ENCODE peak calls at places on chromosomes 13 and 19, in four cellular contexts. Q, I, E and T are unnamed samples.

GRCh38 chr13:50589139-50589538 is 254.4 kb downstream of the DLEU7 start:
- DNase-seq in Q (no peak), I (no peak), E (no peak), T (peak)

GRCh38 chr13:30739646-30740642 is 4.6 kb downstream of the ALOX5AP start:
- DNase-seq in Q (peak), I (peak), E (peak), T (peak)

GRCh38 chr13:74040200-74040599 is 94.0 kb downstream of the KLF12 start:
- DNase-seq in Q (peak), I (peak), E (no peak), T (peak)

GRCh38 chr13:34076319-34076718 is 258.4 kb downstream of the RFC3 start:
- DNase-seq in Q (no peak), I (no peak), E (no peak), T (no peak)

GRCh38 chr13:42119091-42119490 is 70.6 kb downstream of the DGKH start:
- DNase-seq in Q (no peak), I (no peak), E (no peak), T (no peak)

GRCh38 chr19:8638078-8638619 is 7.7 kb downstream of the NFILZ start:
- DNase-seq in Q (no peak), I (no peak), E (no peak), T (peak)

GRCh38 chr13:76783798-76784197 is 102.4 kb downstream of the KCTD12 start:
- DNase-seq in Q (no peak), I (no peak), E (no peak), T (no peak)

GRCh38 chr19:42255766-42256750 is 1.1 kb upstream of the ERF start:
- DNase-seq in Q (peak), I (peak), E (no peak), T (peak)

GRCh38 chr13:59444210-59444857 is 719.4 kb downstream of the DIAPH3 start:
- DNase-seq in Q (no peak), I (no peak), E (no peak), T (no peak)

GRCh38 chr19:24166055-24166454 is 79.1 kb downstream of the ZNF254 start:
- DNase-seq in Q (no peak), I (no peak), E (no peak), T (peak)

GRCh38 chr13:24670927-24671326 is 9.3 kb upstream of the ATP12A start:
- DNase-seq in Q (no peak), I (peak), E (no peak), T (no peak)

GRCh38 chr19:6654347-6655310 is 15.3 kb downstream of the TNFSF14 start:
- DNase-seq in Q (no peak), I (peak), E (no peak), T (no peak)

GRCh38 chr19:12546903-12547302 is 4.4 kb downstream of the ZNF564 start:
- DNase-seq in Q (no peak), I (no peak), E (no peak), T (no peak)

GRCh38 chr13:113926951-113927660 is 46.8 kb downstream of the C13orf46 start:
- DNase-seq in Q (no peak), I (no peak), E (no peak), T (no peak)

GRCh38 chr13:39773833-39774232 is 118.4 kb downstream of the COG6 start:
- DNase-seq in Q (peak), I (no peak), E (no peak), T (peak)

GRCh38 chr13:45468676-45469075 is 3.9 kb downstream of the COG3 start:
- DNase-seq in Q (no peak), I (peak), E (no peak), T (no peak)

GRCh38 chr13:48891586-48891985 is 84.1 kb upstream of the FNDC3A start:
- DNase-seq in Q (peak), I (no peak), E (no peak), T (peak)

GRCh38 chr13:27712421-27712820 is 79.9 kb upstream of the GSX1 start:
- DNase-seq in Q (no peak), I (no peak), E (no peak), T (no peak)

GRCh38 chr13:38674208-38674607 is 12.7 kb upstream of the FREM2 start:
- DNase-seq in Q (no peak), I (no peak), E (no peak), T (no peak)

GRCh38 chr13:39915418-39915817 is 260.0 kb downstream of the COG6 start:
- DNase-seq in Q (no peak), I (no peak), E (no peak), T (no peak)

GRCh38 chr19:4326837-4327251 is 11.8 kb downstream of the STAP2 start:
- DNase-seq in Q (no peak), I (peak), E (no peak), T (no peak)

GRCh38 chr13:41568990-41569387 is 111.6 kb downstream of the RGCC start:
- DNase-seq in Q (peak), I (no peak), E (no peak), T (peak)

GRCh38 chr19:55484571-55485438 is at the start of gene NAT14:
- DNase-seq in Q (peak), I (peak), E (no peak), T (peak)

GRCh38 chr13:73090116-73090811 is 31.5 kb downstream of the KLF5 start:
- DNase-seq in Q (peak), I (peak), E (no peak), T (peak)

GRCh38 chr19:7970716-7971448 is 27.4 kb upstream of the TIMM44 start:
- DNase-seq in Q (peak), I (peak), E (no peak), T (peak)

GRCh38 chr13:20528451-20528850 is 2.8 kb upstream of the CRYL1 start:
- DNase-seq in Q (no peak), I (no peak), E (peak), T (no peak)
- TF ChIP-seq FOS in Q (no peak), I (no peak), E (no peak), T (no peak)

DNA sequence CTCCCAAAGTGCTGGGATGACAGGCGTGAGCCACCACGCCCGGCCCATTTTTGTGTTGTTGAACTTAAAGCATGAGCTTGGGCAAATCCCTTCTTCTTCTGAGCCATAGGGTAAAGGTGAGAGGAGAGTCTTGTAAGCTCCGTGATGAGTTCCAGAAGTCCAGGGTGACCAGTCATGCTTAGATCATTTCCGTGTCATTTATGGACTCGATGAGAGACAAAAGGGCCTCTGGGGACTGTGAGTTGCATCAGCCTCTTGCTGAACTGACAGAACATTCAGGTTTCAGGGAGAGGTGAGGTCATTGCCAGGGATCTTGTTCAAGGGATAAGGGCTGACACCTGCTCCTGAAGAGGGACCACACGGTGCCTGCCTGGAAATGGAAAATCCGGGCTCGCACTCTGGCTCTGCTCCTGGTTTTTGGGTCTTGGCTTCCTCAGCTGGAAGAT is 53.6 kb downstream of the GADD45B start:
- DNase-seq in Q (peak), I (peak), E (no peak), T (peak)
- TF ChIP-seq FOS in Q (peak), I (no peak), E (no peak), T (peak)

DNA sequence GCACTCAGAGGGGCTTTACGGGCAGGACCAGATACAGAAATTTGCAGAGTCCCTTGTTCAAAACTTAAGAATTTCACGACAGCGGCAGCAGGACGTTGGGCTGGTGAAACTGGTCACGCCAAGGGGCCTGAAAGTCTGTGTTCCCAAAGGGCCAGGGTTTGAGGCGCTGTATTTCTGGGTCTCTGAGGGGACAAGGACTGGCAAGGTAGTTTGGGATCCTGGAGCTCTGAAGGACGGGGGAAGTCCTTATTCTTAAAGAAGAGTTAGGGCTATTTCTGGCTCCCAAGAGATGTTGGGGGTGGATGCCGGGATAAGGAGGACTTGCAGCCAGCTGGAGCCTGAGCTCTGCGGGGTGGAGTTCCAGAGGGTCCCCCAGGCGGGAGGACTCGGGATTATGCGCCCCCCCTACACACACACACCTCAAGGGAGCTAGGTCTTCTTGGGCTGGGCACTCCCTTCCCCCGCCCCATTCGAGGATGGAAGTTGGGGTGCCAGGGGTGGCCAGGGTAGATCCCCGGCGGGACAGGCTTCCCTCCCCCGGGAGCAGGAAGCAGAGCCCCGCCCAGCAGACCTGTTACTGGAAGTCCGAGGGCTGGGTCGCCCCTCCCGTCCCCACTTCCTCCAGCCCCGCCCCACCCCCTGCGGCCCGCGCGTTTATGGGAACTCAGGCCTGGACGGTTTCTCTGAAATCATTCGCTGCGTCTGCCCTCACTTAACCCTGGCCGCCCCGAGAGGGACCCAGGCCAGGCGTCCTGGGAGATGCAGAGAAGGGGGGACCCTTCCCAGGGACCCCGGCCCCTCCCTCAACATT is 5.6 kb downstream of the BCL3 start:
- DNase-seq in Q (peak), I (peak), E (no peak), T (peak)
- TF ChIP-seq FOS in Q (no peak), I (no peak), E (no peak), T (no peak)

DNA sequence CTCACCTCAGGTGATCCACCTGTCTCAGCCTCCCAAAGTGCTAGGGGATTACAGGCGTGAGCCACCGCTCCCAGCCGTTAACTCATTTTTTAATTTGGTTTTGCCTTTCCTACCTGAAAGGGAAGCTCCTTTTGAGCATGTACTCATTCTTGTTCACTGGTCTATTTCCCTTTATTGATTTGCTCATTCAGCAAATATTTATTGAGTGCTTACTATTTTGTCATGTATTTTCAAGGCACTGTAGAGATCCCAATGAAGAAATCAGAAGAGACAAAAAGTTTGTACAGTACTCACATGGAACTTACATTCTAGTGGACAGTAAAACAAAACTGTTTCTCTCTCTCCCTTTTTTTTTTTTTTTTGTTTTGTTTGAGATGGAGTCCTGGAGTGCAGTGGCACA is 13.8 kb downstream of the SPACA6 start:
- DNase-seq in Q (no peak), I (no peak), E (no peak), T (no peak)
- TF ChIP-seq FOS in Q (no peak), I (no peak), E (no peak), T (no peak)

GRCh38 chr13:99606322-99607089 is 105.2 kb downstream of the TM9SF2 start:
- DNase-seq in Q (peak), I (peak), E (no peak), T (peak)

GRCh38 chr13:99608345-99608744 is 107.1 kb downstream of the TM9SF2 start:
- DNase-seq in Q (no peak), I (no peak), E (no peak), T (no peak)

GRCh38 chr13:99614465-99614885 is 113.2 kb downstream of the TM9SF2 start:
- DNase-seq in Q (peak), I (peak), E (no peak), T (no peak)

GRCh38 chr13:99605417-99606321 is 104.4 kb downstream of the TM9SF2 start:
- DNase-seq in Q (peak), I (peak), E (no peak), T (no peak)

GRCh38 chr13:99610702-99611289 is 109.5 kb downstream of the TM9SF2 start:
- DNase-seq in Q (no peak), I (peak), E (no peak), T (no peak)
- TF ChIP-seq FOS in Q (no peak), I (no peak), E (no peak), T (no peak)